ENCODE peak calls at places on chromosomes 4 and X, in ten cellular contexts. E is EH; W is mesothelial cell of epicardium; M is activated effector memory CD4-positive, alpha-beta T cell treated with Interleukin-2 at 50 U/mL for 16 hours; N is IMR-90; I is PC-3; P is heart left ventricle; S is brain pericyte; F is adrenal gland; K is H54. G is an unnamed sample.

GRCh38 chr4:94548571-94548970 is 96.8 kb downstream of the PDLIM5 start:
- DNase-seq in P (peak; percentile 38), E (peak; percentile 84), M (no peak), N (peak; percentile 82), W (no peak), K (no peak), F (no peak), I (peak; percentile 86), S (no peak), G (peak; percentile 39)

GRCh38 chr4:155960522-155960921 is 6.9 kb upstream of the CTSO start:
- DNase-seq in W (no peak), S (no peak), N (peak; percentile 61), M (no peak), P (no peak), F (no peak), I (peak; percentile 16), K (no peak), E (no peak), G (no peak)

GRCh38 chr4:83231620-83232056 is 53.0 kb downstream of the COQ2 start:
- DNase-seq in W (no peak), M (no peak), F (no peak), K (no peak), P (no peak), S (no peak), I (peak; percentile 63), N (no peak), E (peak; percentile 78), G (no peak)

GRCh38 chr4:119652978-119653377 is 24.4 kb upstream of the PDE5A start:
- DNase-seq in F (no peak), M (no peak), E (peak; percentile 84), K (no peak), S (no peak), I (peak; percentile 45), W (no peak), N (peak; percentile 93), P (no peak), G (no peak)

GRCh38 chr4:121796283-121796682 is 4.8 kb upstream of the EXOSC9 start:
- DNase-seq in W (no peak), N (no peak), I (no peak), S (no peak), M (no peak), K (no peak), E (peak; percentile 33), P (no peak), F (no peak), G (peak; percentile 8)

GRCh38 chr4:169530048-169530447 is 82.3 kb downstream of the NEK1 start:
- DNase-seq in I (no peak), M (no peak), W (no peak), P (no peak), E (no peak), N (no peak), S (no peak), F (no peak), K (no peak), G (no peak)

GRCh38 chr4:5980436-5981155 is 37.6 kb downstream of the C4orf50 start:
- DNase-seq in K (no peak), M (no peak), P (no peak), I (no peak), S (no peak), N (no peak), F (no peak), E (no peak), W (no peak), G (no peak)

GRCh38 chr4:79913581-79913980 is 159.4 kb downstream of the ANTXR2 start:
- DNase-seq in E (peak; percentile 73), F (no peak), I (no peak), P (no peak), S (no peak), K (no peak), M (no peak), W (no peak), N (peak; percentile 83), G (peak; percentile 1)

GRCh38 chrX:82127228-82128123 is 925.6 kb downstream of the SH3BGRL start:
- DNase-seq in F (no peak), K (no peak), P (no peak), S (no peak), W (no peak), N (no peak), E (no peak), I (peak; percentile 29), M (no peak), G (no peak)

GRCh38 chr4:174066806-174067205 is 216.7 kb downstream of the FBXO8 start:
- DNase-seq in N (no peak), P (no peak), F (no peak), M (no peak), I (no peak), W (no peak), K (no peak), E (no peak), S (no peak), G (no peak)

GRCh38 chrX:69896046-69896445 is 153.7 kb downstream of the AWAT2 start:
- DNase-seq in E (no peak), W (no peak), M (no peak), P (no peak), I (no peak), F (no peak), K (no peak), N (no peak), S (no peak), G (no peak)

GRCh38 chrX:140572724-140573123 is 67.9 kb upstream of the SOX3 start:
- DNase-seq in K (no peak), E (peak; percentile 20), W (no peak), M (no peak), P (no peak), I (peak; percentile 62), S (no peak), N (peak; percentile 34), F (peak; percentile 47), G (peak; percentile 41)

GRCh38 chr4:121316091-121316490 is 64.7 kb downstream of the QRFPR start:
- DNase-seq in S (no peak), M (no peak), P (no peak), F (no peak), K (no peak), N (no peak), W (no peak), I (no peak), E (no peak), G (no peak)

GRCh38 chrX:130174051-130174704 is 2.4 kb downstream of the RAB33A start:
- DNase-seq in W (no peak), I (peak; percentile 61), F (peak; percentile 72), K (peak; percentile 35), N (peak; percentile 81), S (no peak), P (peak; percentile 22), E (peak; percentile 92), M (no peak), G (peak; percentile 50)

GRCh38 chr4:79697444-79697843 is 289.4 kb upstream of the GK2 start:
- DNase-seq in K (no peak), N (no peak), S (no peak), M (no peak), I (no peak), E (no peak), F (no peak), W (no peak), P (no peak), G (no peak)

GRCh38 chr4:168656055-168656660 is 159.3 kb downstream of the PALLD start:
- DNase-seq in P (no peak), M (no peak), K (no peak), W (no peak), I (peak; percentile 90), S (no peak), E (peak; percentile 84), F (no peak), N (peak; percentile 94), G (peak; percentile 77)

GRCh38 chr4:155881555-155881954 is 15.5 kb upstream of the ASIC5 start:
- DNase-seq in F (peak; percentile 39), K (no peak), S (no peak), N (no peak), W (no peak), P (no peak), I (no peak), E (no peak), M (no peak), G (no peak)

GRCh38 chrX:144293229-144293628 is 409.4 kb downstream of the UBE2NL start:
- DNase-seq in S (no peak), N (no peak), M (no peak), K (no peak), P (no peak), I (peak; percentile 54), W (no peak), F (no peak), E (no peak), G (no peak)

GRCh38 chr4:15004701-15005301 is 2.5 kb downstream of the CPEB2 start:
- DNase-seq in W (peak; percentile 25), I (peak; percentile 75), N (peak; percentile 54), P (peak; percentile 88), S (no peak), E (peak; percentile 74), K (no peak), M (peak; percentile 20), F (peak; percentile 88), G (peak; percentile 80)

GRCh38 chr4:629916-630641 is 4.7 kb downstream of the PDE6B start:
- DNase-seq in I (no peak), S (no peak), F (no peak), P (no peak), E (no peak), N (no peak), K (no peak), W (no peak), M (no peak), G (no peak)

GRCh38 chr4:24330198-24330972 is 254.0 kb downstream of the DHX15 start:
- DNase-seq in W (no peak), E (peak; percentile 1), F (no peak), K (no peak), M (no peak), I (no peak), N (no peak), P (no peak), S (no peak), G (no peak)